ENCODE peak calls at places on chromosome 1, in nine cellular contexts. V is GM10248; S is esophagus squamous epithelium; J is effector memory CD4-positive, alpha-beta T cell; R is fibroblast of pulmonary artery; Q is IMR-90; E is left ventricle myocardium inferior; N is NT2/D1; P is heart left ventricle. Y is an unnamed sample.

GRCh38 chr1:151739590-151740355 is 18.5 kb downstream of the RIIAD1 start:
- DNase-seq in V (no peak), S (no peak), J (no peak), R (no peak), Q (no peak), E (no peak), N (no peak), P (no peak), Y (no peak)

GRCh38 chr1:153711006-153711405 is 16.8 kb upstream of the INTS3 start:
- DNase-seq in V (no peak), S (no peak), J (no peak), R (no peak), Q (no peak), E (no peak), N (no peak), P (no peak), Y (no peak)

GRCh38 chr1:209835782-209836298 is 8.1 kb downstream of the UTP25 start:
- DNase-seq in V (no peak), S (no peak), J (no peak), R (peak), Q (peak), E (no peak), N (no peak), P (no peak), Y (peak)

GRCh38 chr1:4353090-4353856 is 301.1 kb upstream of the AJAP1 start:
- DNase-seq in V (no peak), S (no peak), J (no peak), R (no peak), Q (no peak), E (no peak), N (no peak), P (no peak), Y (no peak)

GRCh38 chr1:7159116-7159781 is 374.0 kb downstream of the CAMTA1 start:
- DNase-seq in V (no peak), S (no peak), J (no peak), R (no peak), Q (no peak), E (no peak), N (no peak), P (no peak), Y (no peak)

GRCh38 chr1:240806201-240806745 is 194.3 kb upstream of the GREM2 start:
- DNase-seq in V (no peak), S (no peak), J (no peak), R (no peak), Q (peak), E (no peak), N (no peak), P (no peak), Y (peak)

GRCh38 chr1:198681247-198681646 is 42.4 kb downstream of the PTPRC start:
- DNase-seq in V (no peak), S (no peak), J (no peak), R (peak), Q (peak), E (no peak), N (no peak), P (no peak), Y (no peak)

GRCh38 chr1:92482665-92483441 is 3.9 kb downstream of the GFI1 start:
- DNase-seq in V (peak), S (no peak), J (no peak), R (no peak), Q (no peak), E (no peak), N (no peak), P (no peak), Y (peak)

Y was measured in GM23248.